ENCODE peak calls at places on chromosomes 16 and 17, in eight cellular contexts. E, I, J, U, M, Z, K and L are unnamed samples.

GRCh38 chr17:77462101-77462500 is 321.3 kb downstream of the SEC14L1 start:
- DNase-seq in M (no peak), K (no peak), Z (no peak), E (no peak), U (no peak), I (no peak), J (no peak), L (no peak)

GRCh38 chr16:89391-90302 is 11.6 kb downstream of the MPG start:
- DNase-seq in U (no peak), J (no peak), K (no peak), Z (no peak), I (no peak), E (no peak), M (no peak), L (no peak)

GRCh38 chr16:55056585-55057520 is 126.2 kb downstream of the IRX5 start:
- DNase-seq in E (no peak), K (peak), Z (peak), I (no peak), U (no peak), J (peak), M (no peak), L (no peak)

GRCh38 chr17:16288860-16289571 is 64.3 kb downstream of the CENPV start:
- DNase-seq in E (no peak), Z (no peak), I (no peak), M (no peak), U (no peak), J (no peak), K (no peak), L (no peak)

GRCh38 chr17:57086069-57086930 is 1.3 kb downstream of the AKAP1 start:
- DNase-seq in K (peak), I (no peak), U (peak), E (no peak), M (no peak), Z (peak), J (peak), L (peak)

GRCh38 chr17:81388091-81388611 is 7.1 kb upstream of the BAHCC1 start:
- DNase-seq in J (no peak), E (no peak), K (no peak), I (no peak), M (no peak), Z (no peak), U (no peak), L (no peak)

GRCh38 chr17:17779015-17779611 is 57.7 kb downstream of the SREBF1 start:
- DNase-seq in M (no peak), I (peak), Z (no peak), K (no peak), J (no peak), E (no peak), U (no peak), L (no peak)

GRCh38 chr17:37110012-37110701 is 161.4 kb downstream of the AATF start:
- DNase-seq in K (no peak), I (no peak), E (no peak), Z (no peak), U (no peak), J (no peak), M (no peak), L (no peak)

GRCh38 chr17:45425125-45425983 is 7.3 kb downstream of the ARHGAP27 start:
- DNase-seq in J (peak), U (peak), M (no peak), Z (peak), E (no peak), I (peak), K (peak), L (peak)

GRCh38 chr17:82415786-82416185 is 2.4 kb upstream of the HEXD start:
- DNase-seq in K (no peak), Z (no peak), M (no peak), J (no peak), U (no peak), I (no peak), E (no peak), L (no peak)

GRCh38 chr17:47404006-47404405 is 80.3 kb downstream of the EFCAB13 start:
- DNase-seq in Z (no peak), I (no peak), M (no peak), K (no peak), J (no peak), E (no peak), U (no peak), L (no peak)

GRCh38 chr17:56934280-56934679 is 20.4 kb upstream of the TRIM25 start:
- DNase-seq in K (no peak), J (no peak), Z (no peak), E (no peak), U (no peak), M (no peak), I (no peak), L (no peak)